ENCODE peak calls at places on chromosomes 11 and 22, in seven cellular contexts. C is IMR-90, E is K562, Q is HepG2, A is A549, P is H1, M is GM12878. U is an unnamed sample.

GRCh38 chr11:113578715-113579250 is 103.6 kb upstream of the DRD2 start:
- DNase-seq in C (no peak), E (no peak), Q (no peak), A (no peak), P (peak), M (no peak), U (no peak)

GRCh38 chr11:69531071-69531716 is 49.7 kb downstream of the LINC01488 start:
- DNase-seq in C (no peak), E (no peak), Q (no peak), A (no peak), P (no peak), M (no peak), U (no peak)

GRCh38 chr22:40560551-40560950 is 76.0 kb downstream of the MRTFA start:
- DNase-seq in C (peak), E (peak), Q (no peak), A (no peak), P (no peak), M (no peak), U (no peak)

GRCh38 chr11:65446446-65447277 is 24.1 kb downstream of the NEAT1 start:
- DNase-seq in C (peak), E (no peak), Q (no peak), A (no peak), P (no peak), M (no peak), U (no peak)

GRCh38 chr11:100739636-100740035 is 52.5 kb downstream of the ARHGAP42 start:
- DNase-seq in C (peak), E (no peak), Q (peak), A (no peak), P (no peak), M (no peak), U (no peak)

GRCh38 chr11:69306821-69307220 is 12.9 kb downstream of the MYEOV start:
- DNase-seq in C (no peak), E (no peak), Q (no peak), A (no peak), P (no peak), M (no peak), U (no peak)

GRCh38 chr11:18282626-18283025 is 16.6 kb downstream of the SAA1 start:
- DNase-seq in C (no peak), E (no peak), Q (no peak), A (no peak), P (no peak), M (no peak), U (no peak)

GRCh38 chr11:20038969-20039368 is 121.3 kb downstream of the DBX1 start:
- DNase-seq in C (no peak), E (no peak), Q (no peak), A (no peak), P (no peak), M (no peak), U (no peak)

GRCh38 chr11:16895306-16895705 is 118.9 kb downstream of the PLEKHA7 start:
- DNase-seq in C (no peak), E (no peak), Q (no peak), A (no peak), P (no peak), M (no peak), U (no peak)

GRCh38 chr11:15940462-15941205 is 415.7 kb downstream of the SOX6 start:
- DNase-seq in C (no peak), E (no peak), Q (no peak), A (no peak), P (no peak), M (no peak), U (no peak)

GRCh38 chr22:43553451-43554258 is 141.8 kb downstream of the MPPED1 start:
- DNase-seq in C (no peak), E (no peak), Q (no peak), A (no peak), P (peak), M (no peak), U (no peak)

GRCh38 chr11:78935408-78936101 is 360.9 kb upstream of the NARS2 start:
- DNase-seq in C (no peak), E (no peak), Q (no peak), A (no peak), P (no peak), M (no peak), U (no peak)

GRCh38 chr22:25992331-25992730 is 176.9 kb upstream of the SEZ6L start:
- DNase-seq in C (no peak), E (no peak), Q (no peak), A (no peak), P (no peak), M (no peak), U (no peak)

GRCh38 chr11:130371004-130371590 is 56.4 kb upstream of the ZBTB44 start:
- DNase-seq in C (no peak), E (peak), Q (no peak), A (no peak), P (no peak), M (no peak), U (no peak)

GRCh38 chr11:102436546-102436945 is 16.0 kb downstream of the TMEM123 start:
- DNase-seq in C (peak), E (no peak), Q (no peak), A (no peak), P (no peak), M (no peak), U (no peak)

GRCh38 chr22:23394525-23395326 is 185.4 kb downstream of the IGLL1 start:
- DNase-seq in C (no peak), E (no peak), Q (no peak), A (no peak), P (no peak), M (no peak), U (no peak)

GRCh38 chr11:131033151-131033651 is 116.9 kb upstream of the SNX19 start:
- DNase-seq in C (peak), E (peak), Q (peak), A (peak), P (no peak), M (no peak), U (no peak)

GRCh38 chr11:60345489-60345888 is 18.4 kb downstream of the MS4A6E start:
- DNase-seq in C (no peak), E (peak), Q (peak), A (no peak), P (peak), M (no peak), U (no peak)

GRCh38 chr11:1830119-1830499 is 4.7 kb upstream of the SYT8 start:
- DNase-seq in C (no peak), E (no peak), Q (no peak), A (no peak), P (no peak), M (no peak), U (no peak)

GRCh38 chr11:44955019-44955738 is 4.5 kb upstream of the TP53I11 start:
- DNase-seq in C (peak), E (peak), Q (no peak), A (peak), P (no peak), M (no peak), U (no peak)
- TF ChIP-seq RFX5 in C (no peak), E (no peak), Q (no peak), A (no peak), P (no peak), M (no peak), U (no peak)

DNA sequence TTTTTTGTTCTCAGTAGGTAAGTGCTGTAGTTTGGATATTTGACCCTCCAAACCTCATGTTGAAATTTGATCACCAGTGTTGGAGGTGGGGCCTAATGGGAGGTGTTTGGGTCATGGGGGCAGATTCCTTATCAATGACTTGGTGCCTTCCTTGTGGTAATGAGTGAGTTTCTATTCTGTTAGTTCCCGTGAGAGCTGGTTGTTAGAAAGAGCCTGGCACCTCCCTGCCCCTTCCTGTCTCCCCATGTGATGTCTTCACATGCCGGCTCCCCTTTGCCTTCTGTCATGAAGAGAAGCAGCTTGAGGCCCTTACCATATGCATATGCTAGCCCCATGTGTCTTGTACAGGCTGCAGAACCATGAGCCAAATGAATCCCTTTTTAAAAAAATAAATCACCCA is 138.3 kb downstream of the TMEM135 start:
- DNase-seq in C (peak), E (no peak), Q (no peak), A (no peak), P (no peak), M (no peak), U (no peak)
- TF ChIP-seq RFX5 in C (no peak), E (no peak), Q (no peak), A (no peak), P (no peak), M (no peak), U (no peak)

DNA sequence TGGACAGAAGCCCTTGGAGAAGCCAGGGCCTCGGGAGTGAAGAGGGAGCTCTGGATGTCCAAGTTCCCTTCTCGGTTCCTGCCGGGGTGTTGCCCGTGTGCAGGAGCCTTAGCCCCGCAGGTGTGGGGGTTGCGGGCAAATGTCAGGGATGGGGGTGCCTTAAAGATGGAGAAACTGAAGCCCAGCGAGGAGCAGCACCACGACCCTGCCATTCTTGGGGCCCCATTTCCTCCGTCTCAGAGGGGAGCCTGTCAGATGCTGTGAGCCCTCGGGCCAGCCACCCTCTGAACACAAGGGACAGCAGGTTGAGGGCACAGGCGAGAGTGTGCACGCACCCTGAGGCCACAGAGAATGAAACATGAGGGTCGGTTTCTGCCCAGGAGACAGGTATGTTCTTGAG is 6.3 kb downstream of the OSBPL5 start:
- DNase-seq in C (no peak), E (no peak), Q (no peak), A (no peak), P (no peak), M (no peak), U (no peak)
- TF ChIP-seq RFX5 in C (no peak), E (no peak), Q (no peak), A (no peak), P (no peak), M (no peak), U (no peak)

DNA sequence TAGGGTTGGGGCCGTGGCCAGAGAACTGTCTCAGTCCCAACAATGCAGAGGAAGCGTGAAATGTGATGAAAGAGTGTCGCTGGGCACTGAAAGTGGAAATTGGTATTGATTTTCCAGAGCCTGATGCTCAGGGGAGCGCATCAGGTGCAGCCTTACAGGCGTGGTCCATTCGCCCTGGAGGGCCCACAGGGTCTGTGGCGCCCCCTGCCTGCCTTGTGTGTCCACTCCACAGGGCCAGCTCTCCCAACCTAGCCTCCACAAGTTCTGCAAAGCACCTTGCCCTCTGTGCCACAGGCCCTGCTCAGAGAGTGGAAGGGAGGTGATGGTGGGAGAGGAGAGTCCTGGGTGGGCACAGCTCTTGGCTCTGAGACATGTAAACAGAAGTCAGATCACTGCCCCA is 54.9 kb upstream of the LMO1 start:
- DNase-seq in C (no peak), E (peak), Q (no peak), A (no peak), P (peak), M (no peak), U (no peak)
- TF ChIP-seq RFX5 in C (no peak), E (no peak), Q (no peak), A (no peak), P (no peak), M (no peak), U (no peak)

DNA sequence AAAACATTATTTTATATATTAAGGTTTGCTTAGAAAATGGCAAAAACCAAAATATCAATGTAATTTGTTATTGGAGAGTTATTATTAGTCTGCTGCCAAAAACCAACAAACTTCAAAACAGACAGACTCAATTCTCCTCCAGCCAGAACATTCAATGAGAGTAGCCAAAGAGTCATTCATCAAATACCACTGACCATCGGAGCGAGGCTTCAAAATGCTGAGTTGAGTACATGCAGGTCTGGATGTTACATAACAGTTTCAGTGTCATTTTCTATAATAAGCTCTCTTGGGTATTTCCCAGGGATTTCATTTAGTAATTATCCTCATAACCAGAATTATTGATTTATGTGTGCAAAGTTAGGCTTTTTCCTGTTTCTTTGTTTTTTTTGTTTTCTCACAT is 42.6 kb downstream of the CHST1 start:
- DNase-seq in C (no peak), E (no peak), Q (no peak), A (no peak), P (no peak), M (no peak), U (no peak)
- TF ChIP-seq RFX5 in C (no peak), E (no peak), Q (no peak), A (no peak), P (no peak), M (no peak), U (no peak)

DNA sequence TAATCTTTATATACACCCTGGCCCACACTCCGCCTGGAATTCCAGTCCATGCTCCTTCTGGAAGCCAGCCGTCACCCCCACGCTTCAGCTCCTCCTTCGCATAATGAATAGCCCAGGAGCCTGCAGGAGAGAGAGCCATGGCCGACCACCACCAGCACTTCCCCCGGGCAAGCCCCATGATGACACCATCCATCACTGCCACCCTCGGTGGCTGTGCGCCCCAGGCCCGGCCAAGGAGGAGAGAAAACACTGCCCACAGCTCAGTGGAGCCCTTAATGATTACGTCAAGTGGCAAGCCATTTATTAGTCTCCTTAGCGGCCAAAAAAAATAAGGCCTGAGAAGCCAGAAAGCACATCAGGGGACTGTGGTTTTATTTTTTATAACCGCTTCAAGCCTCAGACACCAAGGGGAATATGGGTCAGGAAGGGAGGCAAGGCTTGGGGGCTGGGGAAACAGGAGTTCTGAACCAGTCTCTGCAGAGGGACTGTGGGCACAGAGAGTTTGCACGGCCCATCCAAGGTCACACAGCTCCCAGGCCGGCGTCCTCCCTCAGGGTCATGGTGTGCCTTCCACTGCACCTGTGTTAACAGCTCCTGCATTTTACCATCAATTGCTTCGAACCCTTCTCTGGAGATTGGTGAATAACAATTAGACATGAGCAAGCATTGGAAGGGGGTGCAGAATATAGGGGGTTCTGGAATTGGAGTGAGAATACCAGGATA is 134.3 kb downstream of the MN1 start:
- DNase-seq in C (no peak), E (no peak), Q (no peak), A (no peak), P (no peak), M (no peak), U (no peak)
- TF ChIP-seq RFX5 in C (no peak), E (no peak), Q (no peak), A (no peak), P (no peak), M (no peak), U (no peak)

DNA sequence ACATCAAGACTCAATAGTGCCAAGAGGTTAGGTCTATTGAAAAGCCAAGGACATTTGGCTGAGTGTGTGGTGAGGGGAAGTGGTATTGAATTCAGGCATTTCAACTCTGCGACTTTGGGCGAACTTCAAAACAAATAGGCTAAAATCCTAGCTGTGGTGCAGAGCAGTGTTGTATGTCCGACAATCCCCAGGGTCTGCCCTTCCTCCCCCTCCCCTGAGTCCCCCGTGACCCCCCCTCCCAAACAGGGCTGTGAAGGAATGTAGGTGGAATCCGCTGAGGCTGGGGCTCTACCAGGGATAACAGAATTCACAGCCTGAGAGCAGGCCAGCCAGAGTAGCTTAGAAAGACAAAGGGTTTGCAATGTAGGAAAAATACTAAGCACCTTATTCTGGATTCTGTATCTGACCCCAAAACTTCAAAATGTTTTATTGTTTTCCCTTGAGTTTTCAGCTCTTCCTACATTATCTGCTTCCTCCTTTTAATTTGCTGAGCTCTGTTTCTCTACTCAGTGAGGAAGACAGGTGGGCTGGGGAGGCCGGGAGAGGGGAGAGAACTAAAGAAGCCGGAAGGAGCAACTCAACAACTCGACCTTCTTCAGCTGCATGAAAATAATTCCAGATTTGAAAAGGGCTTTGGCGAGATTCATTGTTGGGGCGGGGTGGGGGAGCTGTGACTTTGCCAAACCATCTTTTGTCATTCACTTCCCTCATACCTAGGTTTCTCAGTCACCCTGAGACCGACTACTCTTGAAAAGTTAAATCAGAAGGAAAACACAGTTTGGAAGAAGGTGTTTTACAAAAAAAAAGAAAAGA is 315.1 kb downstream of the BLID start:
- DNase-seq in C (no peak), E (no peak), Q (no peak), A (no peak), P (peak), M (no peak), U (no peak)
- TF ChIP-seq RFX5 in C (no peak), E (no peak), Q (no peak), A (no peak), P (no peak), M (no peak), U (no peak)

GRCh38 chr11:62603072-62603408 is 1.4 kb upstream of the MTA2 start:
- DNase-seq in C (no peak), E (no peak), Q (no peak), A (no peak), P (peak), M (no peak), U (no peak)

GRCh38 chr11:62605902-62606301 is 4.2 kb upstream of the MTA2 start:
- DNase-seq in C (no peak), E (no peak), Q (no peak), A (no peak), P (no peak), M (no peak), U (no peak)

GRCh38 chr11:62603771-62604170 is 2.1 kb upstream of the MTA2 start:
- DNase-seq in C (no peak), E (no peak), Q (no peak), A (no peak), P (no peak), M (no peak), U (no peak)

GRCh38 chr11:62605467-62605866 is 3.8 kb upstream of the MTA2 start:
- DNase-seq in C (no peak), E (no peak), Q (no peak), A (no peak), P (no peak), M (no peak), U (no peak)

GRCh38 chr11:62604460-62605130 is 2.9 kb upstream of the MTA2 start:
- DNase-seq in C (no peak), E (no peak), Q (peak), A (no peak), P (no peak), M (no peak), U (no peak)
- TF ChIP-seq RFX5 in C (no peak), E (no peak), Q (no peak), A (no peak), P (no peak), M (no peak), U (no peak)